ENCODE peak calls at places on chromosome 1, in five cellular contexts. C is NCI-H1092, X is T-helper 17 cell, A is mucosa of gallbladder, S is RCC 7860. D is an unnamed sample.
A peak's percentile ranks its signal among the peaks of the same experiment; 100 is the strongest.

GRCh38 chr1:210233216-210233494 is 559 bp downstream of the SERTAD4 start:
- DNase-seq in C (no peak), X (no peak), A (no peak), S (no peak), D (no peak)

GRCh38 chr1:190000365-190000872 is 477.2 kb downstream of the BRINP3 start:
- DNase-seq in C (no peak), X (no peak), A (no peak), S (no peak), D (no peak)

GRCh38 chr1:154859786-154860153 is 10.3 kb downstream of the KCNN3 start:
- DNase-seq in C (no peak), X (no peak), A (no peak), S (no peak), D (no peak)

GRCh38 chr1:103197266-103197665 is 88.9 kb upstream of the COL11A1 start:
- DNase-seq in C (no peak), X (no peak), A (no peak), S (peak; percentile 59), D (no peak)

GRCh38 chr1:47569261-47569660 is 131.4 kb downstream of the FOXD2 start:
- DNase-seq in C (no peak), X (no peak), A (no peak), S (no peak), D (no peak)

GRCh38 chr1:78884685-78885452 is 121.7 kb downstream of the ADGRL4 start:
- DNase-seq in C (no peak), X (no peak), A (no peak), S (no peak), D (no peak)

GRCh38 chr1:156897078-156897825 is 3.7 kb downstream of the PEAR1 start:
- DNase-seq in C (no peak), X (no peak), A (no peak), S (peak; percentile 71), D (no peak)

GRCh38 chr1:89429062-89429461 is 65.2 kb downstream of the GBP6 start:
- DNase-seq in C (no peak), X (no peak), A (no peak), S (no peak), D (no peak)

GRCh38 chr1:30778979-30779293 is 21.4 kb upstream of the LAPTM5 start:
- DNase-seq in C (no peak), X (no peak), A (no peak), S (no peak), D (no peak)

GRCh38 chr1:172547071-172547470 is 14.1 kb downstream of the SUCO start:
- DNase-seq in C (no peak), X (no peak), A (no peak), S (no peak), D (no peak)

GRCh38 chr1:152917794-152918193 is 9.4 kb downstream of the IVL start:
- DNase-seq in C (no peak), X (no peak), A (peak; percentile 20), S (no peak), D (no peak)

GRCh38 chr1:246459213-246459612 is 47.9 kb downstream of the SMYD3 start:
- DNase-seq in C (no peak), X (no peak), A (no peak), S (no peak), D (no peak)

D was measured in fibroblast of the conjunctiva.